ENCODE peak calls at places on chromosomes 2 and 18, in four cellular contexts. F, D, P and W are unnamed samples.

GRCh38 chr18:73739098-73739497 is 408.5 kb downstream of the FBXO15 start:
- DNase-seq in F (peak), D (no peak), P (no peak), W (peak)

GRCh38 chr2:160355080-160355479 is 138.5 kb downstream of the RBMS1 start:
- DNase-seq in F (no peak), D (no peak), P (no peak), W (no peak)

GRCh38 chr2:66433945-66434678 is 813 bp upstream of the MEIS1 start:
- DNase-seq in F (peak), D (no peak), P (peak), W (peak)

GRCh38 chr2:196206804-196207203 is 35.4 kb upstream of the STK17B start:
- DNase-seq in F (no peak), D (no peak), P (no peak), W (no peak)

GRCh38 chr18:48306838-48307237 is 102.3 kb downstream of the ZBTB7C start:
- DNase-seq in F (no peak), D (no peak), P (no peak), W (no peak)

GRCh38 chr2:3114406-3115185 is 263.0 kb downstream of the EIPR1 start:
- DNase-seq in F (no peak), D (no peak), P (no peak), W (no peak)

GRCh38 chr2:218260742-218261423 is at the start of gene GPBAR1:
- DNase-seq in F (no peak), D (no peak), P (peak), W (no peak)

GRCh38 chr2:71778514-71779305 is 325.3 kb downstream of the DYSF start:
- DNase-seq in F (no peak), D (no peak), P (peak), W (no peak)

GRCh38 chr2:42792583-42793313 is at the start of gene HAAO:
- DNase-seq in F (no peak), D (no peak), P (no peak), W (no peak)

GRCh38 chr2:66805136-66805535 is 370.2 kb downstream of the MEIS1 start:
- DNase-seq in F (no peak), D (no peak), P (no peak), W (no peak)

GRCh38 chr2:172931923-172932520 is 143.6 kb upstream of the MAP3K20 start:
- DNase-seq in F (peak), D (no peak), P (peak), W (peak)

GRCh38 chr18:12420831-12421421 is 13.2 kb downstream of the PRELID3A start:
- DNase-seq in F (no peak), D (no peak), P (no peak), W (no peak)

GRCh38 chr2:64093341-64093740 is 50.9 kb downstream of the PELI1 start:
- DNase-seq in F (no peak), D (no peak), P (no peak), W (no peak)

GRCh38 chr2:36466135-36466534 is 110.6 kb downstream of the CRIM1 start:
- DNase-seq in F (no peak), D (no peak), P (no peak), W (no peak)

GRCh38 chr2:241855888-241856422 is 2.7 kb downstream of the PDCD1 start:
- DNase-seq in F (no peak), D (no peak), P (no peak), W (no peak)

GRCh38 chr2:105387225-105387624 is 11.6 kb downstream of the FHL2 start:
- DNase-seq in F (no peak), D (no peak), P (no peak), W (no peak)

GRCh38 chr2:178404380-178404767 is 46.6 kb downstream of the PRKRA start:
- DNase-seq in F (peak), D (no peak), P (peak), W (peak)

GRCh38 chr2:191845876-191846786 is 757 bp downstream of the CAVIN2 start:
- DNase-seq in F (peak), D (no peak), P (no peak), W (no peak)

GRCh38 chr2:43100883-43101662 is 125.3 kb downstream of the ZFP36L2 start:
- DNase-seq in F (no peak), D (no peak), P (no peak), W (no peak)

GRCh38 chr2:62597323-62597722 is 91.3 kb upstream of the TMEM17 start:
- DNase-seq in F (peak), D (no peak), P (peak), W (no peak)

GRCh38 chr2:107634172-107634571 is 192.5 kb upstream of the RGPD4 start:
- DNase-seq in F (no peak), D (no peak), P (no peak), W (peak)

GRCh38 chr2:120381661-120382060 is 35.7 kb downstream of the INHBB start:
- DNase-seq in F (no peak), D (no peak), P (no peak), W (no peak)

GRCh38 chr2:208256192-208256782 is 1.4 kb upstream of the IDH1 start:
- DNase-seq in F (no peak), D (no peak), P (no peak), W (no peak)

GRCh38 chr2:26462511-26463251 is 15.2 kb downstream of the OTOF start:
- DNase-seq in F (peak), D (no peak), P (peak), W (peak)

GRCh38 chr2:134202361-134202760 is 51.5 kb upstream of the MGAT5 start:
- DNase-seq in F (no peak), D (no peak), P (peak), W (no peak)

GRCh38 chr18:75128051-75128605 is 80.8 kb downstream of the PTGR3 start:
- DNase-seq in F (no peak), D (no peak), P (no peak), W (no peak)

GRCh38 chr2:113342650-113343049 is 63.9 kb upstream of the PAX8 start:
- DNase-seq in F (no peak), D (no peak), P (no peak), W (no peak)

GRCh38 chr18:11163668-11164067 is 14.3 kb upstream of the PIEZO2 start:
- DNase-seq in F (no peak), D (no peak), P (no peak), W (no peak)

GRCh38 chr2:222318026-222318711 is 19.4 kb upstream of the PAX3 start:
- DNase-seq in F (peak), D (no peak), P (peak), W (peak)

GRCh38 chr2:183248866-183249567 is 124.8 kb downstream of the NUP35 start:
- DNase-seq in F (peak), D (no peak), P (peak), W (peak)

GRCh38 chr2:57296795-57297517 is 749.6 kb upstream of the VRK2 start:
- DNase-seq in F (peak), D (no peak), P (peak), W (no peak)

GRCh38 chr2:53942280-53942679 is 28.5 kb downstream of the PSME4 start:
- DNase-seq in F (no peak), D (no peak), P (no peak), W (no peak)

GRCh38 chr2:26591619-26592505 is 49.3 kb downstream of the CIB4 start:
- DNase-seq in F (no peak), D (no peak), P (no peak), W (no peak)

GRCh38 chr18:78979058-78979680 is 449 bp upstream of the SALL3 start:
- DNase-seq in F (no peak), D (no peak), P (no peak), W (no peak)

GRCh38 chr18:46239549-46239948 is 135.4 kb downstream of the HAUS1 start:
- DNase-seq in F (no peak), D (no peak), P (peak), W (no peak)

GRCh38 chr2:140597836-140598235 is 1533.0 kb downstream of the LRP1B start:
- DNase-seq in F (no peak), D (no peak), P (no peak), W (no peak)

GRCh38 chr2:25103287-25103871 is 61.5 kb downstream of the EFR3B start:
- DNase-seq in F (peak), D (no peak), P (peak), W (no peak)

GRCh38 chr2:27308359-27308875 is at the start of gene UCN:
- DNase-seq in F (no peak), D (no peak), P (peak), W (no peak)